ENCODE peak calls at places on chromosomes 12 and 14, in six cellular contexts. Z is sigmoid colon, B is iPS DF 6.9, R is Peyer's patch, E is GM23248, M is prostate gland. G is an unnamed sample.
A peak's percentile ranks its signal among the peaks of the same experiment; 100 is the strongest.

GRCh38 chr14:104294983-104295680 is 156.7 kb downstream of the KIF26A start:
- DNase-seq in Z (peak; percentile 62), B (no peak), R (peak; percentile 34), E (no peak), M (no peak), G (peak; percentile 61)

GRCh38 chr12:73867147-73867546 is 670.5 kb upstream of the ATXN7L3B start:
- DNase-seq in Z (no peak), B (no peak), R (no peak), E (no peak), M (no peak), G (no peak)

GRCh38 chr14:61218765-61219164 is 62.4 kb downstream of the TMEM30B start:
- DNase-seq in Z (no peak), B (no peak), R (no peak), E (peak; percentile 61), M (no peak), G (no peak)

GRCh38 chr12:89181271-89181920 is 170.9 kb downstream of the DUSP6 start:
- DNase-seq in Z (no peak), B (no peak), R (no peak), E (peak; percentile 85), M (no peak), G (no peak)

GRCh38 chr12:21695896-21696295 is 38.3 kb upstream of the LDHB start:
- DNase-seq in Z (no peak), B (no peak), R (no peak), E (peak; percentile 23), M (no peak), G (no peak)

GRCh38 chr12:1083888-1084262 is 92.9 kb downstream of the ERC1 start:
- DNase-seq in Z (no peak), B (no peak), R (no peak), E (peak; percentile 65), M (peak; percentile 53), G (no peak)

GRCh38 chr12:92030618-92031017 is 115.0 kb downstream of the BTG1 start:
- DNase-seq in Z (peak; percentile 86), B (no peak), R (peak; percentile 92), E (no peak), M (peak; percentile 84), G (no peak)

GRCh38 chr14:103125098-103126070 is 2.1 kb downstream of the TNFAIP2 start:
- DNase-seq in Z (peak; percentile 62), B (no peak), R (no peak), E (no peak), M (no peak), G (no peak)

GRCh38 chr12:31846405-31846804 is 112.8 kb upstream of the RESF1 start:
- DNase-seq in Z (no peak), B (no peak), R (no peak), E (no peak), M (no peak), G (no peak)

GRCh38 chr12:80936642-80937390 is 918 bp downstream of the LIN7A start:
- DNase-seq in Z (peak; percentile 69), B (peak; percentile 31), R (peak; percentile 63), E (peak; percentile 68), M (peak; percentile 39), G (peak; percentile 48)

GRCh38 chr14:88477513-88478250 is 77.1 kb downstream of the PTPN21 start:
- DNase-seq in Z (no peak), B (no peak), R (no peak), E (peak; percentile 36), M (no peak), G (no peak)

GRCh38 chr12:101086490-101086889 is 123.5 kb downstream of the SLC5A8 start:
- DNase-seq in Z (no peak), B (no peak), R (no peak), E (peak; percentile 74), M (no peak), G (no peak)

GRCh38 chr12:106280101-106280500 is 22.4 kb upstream of the TCP11L2 start:
- DNase-seq in Z (no peak), B (no peak), R (no peak), E (no peak), M (no peak), G (no peak)

GRCh38 chr14:22646570-22647254 is 2.6 kb upstream of the OR6J1 start:
- DNase-seq in Z (no peak), B (no peak), R (no peak), E (peak; percentile 83), M (no peak), G (no peak)

GRCh38 chr14:104184911-104185499 is 46.6 kb downstream of the KIF26A start:
- DNase-seq in Z (no peak), B (no peak), R (no peak), E (no peak), M (no peak), G (no peak)

GRCh38 chr12:7498832-7499231 is 4.7 kb downstream of the CD163 start:
- DNase-seq in Z (no peak), B (no peak), R (no peak), E (peak; percentile 91), M (no peak), G (no peak)

GRCh38 chr12:52018448-52019122 is 11.8 kb downstream of the TAMALIN start:
- DNase-seq in Z (no peak), B (no peak), R (no peak), E (no peak), M (no peak), G (no peak)
- H3K27me3 ChIP-seq in Z (no peaks in the 10 kb centered on the region), B (peaks cover 8% of the 10 kb centered on the region), R (no peaks in the 10 kb centered on the region), E (no peaks in the 10 kb centered on the region), M (no peaks in the 10 kb centered on the region), G (no peaks in the 10 kb centered on the region)

GRCh38 chr12:78269620-78270019 is 438.9 kb downstream of the NAV3 start:
- DNase-seq in Z (no peak), B (no peak), R (no peak), E (no peak), M (no peak), G (no peak)

GRCh38 chr12:78275886-78276285 is 445.2 kb downstream of the NAV3 start:
- DNase-seq in Z (no peak), B (no peak), R (no peak), E (no peak), M (no peak), G (no peak)

DNA sequence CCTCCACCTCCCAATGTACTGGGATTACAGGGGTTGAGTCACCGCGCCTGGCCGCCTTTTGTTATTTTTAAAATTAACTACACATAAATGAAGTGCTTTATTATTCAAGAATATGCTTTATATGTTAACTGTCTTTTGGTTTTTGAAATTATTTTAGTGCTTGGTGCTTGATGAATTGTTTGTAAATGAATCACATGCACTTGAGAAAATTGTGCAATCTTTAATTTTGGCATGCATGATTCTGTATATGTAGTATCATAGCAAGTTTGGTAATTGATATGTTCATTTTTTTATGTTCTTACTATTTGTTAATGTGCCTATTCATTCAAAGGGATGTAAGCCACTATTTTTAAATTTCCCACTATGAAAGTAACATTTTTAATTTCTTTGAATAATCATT is 440.9 kb downstream of the NAV3 start:
- DNase-seq in Z (no peak), B (no peak), R (no peak), E (peak; percentile 33), M (no peak), G (no peak)
- H3K27ac ChIP-seq in Z (no peak overlapping the region), B (no peak overlapping the region), R (no peak overlapping the region), E (no peak overlapping the region), M (no peak overlapping the region), G (no peak overlapping the region)

GRCh38 chr12:122990561-122990960 is 10.1 kb downstream of the ARL6IP4 start:
- DNase-seq in Z (no peak), B (no peak), R (no peak), E (no peak), M (no peak), G (no peak)
- H3K36me3 ChIP-seq in Z (peaks cover 54% of the 10 kb centered on the region), B (peaks cover 3% of the 10 kb centered on the region), R (no peaks in the 10 kb centered on the region), E (no peaks in the 10 kb centered on the region), M (no peaks in the 10 kb centered on the region), G (no peaks in the 10 kb centered on the region)

DNA sequence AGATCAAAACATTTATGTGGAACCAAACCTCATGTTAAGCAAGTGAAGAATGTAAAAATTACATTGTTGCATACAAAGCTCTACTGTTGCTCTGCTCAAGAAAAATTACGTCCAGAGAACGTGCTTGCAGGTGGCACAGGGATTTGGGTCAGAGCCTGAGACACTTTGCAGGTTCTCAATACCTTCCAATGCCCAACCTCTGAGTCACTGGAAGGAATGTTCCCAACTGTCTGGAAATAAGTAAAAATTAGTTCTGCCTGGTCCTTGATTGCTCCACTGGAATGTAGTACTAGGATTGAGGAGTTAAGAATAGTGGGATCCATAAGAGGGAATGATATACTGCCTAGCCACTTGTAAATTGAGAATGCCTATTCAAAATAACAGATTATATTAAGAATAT is 2.8 kb upstream of the IFNG start:
- DNase-seq in Z (no peak), B (no peak), R (no peak), E (no peak), M (no peak), G (no peak)
- H3K27me3 ChIP-seq in Z (no peaks in the 10 kb centered on the region), B (no peaks in the 10 kb centered on the region), R (no peaks in the 10 kb centered on the region), E (peaks cover 45% of the 10 kb centered on the region), M (no peaks in the 10 kb centered on the region), G (no peaks in the 10 kb centered on the region)

DNA sequence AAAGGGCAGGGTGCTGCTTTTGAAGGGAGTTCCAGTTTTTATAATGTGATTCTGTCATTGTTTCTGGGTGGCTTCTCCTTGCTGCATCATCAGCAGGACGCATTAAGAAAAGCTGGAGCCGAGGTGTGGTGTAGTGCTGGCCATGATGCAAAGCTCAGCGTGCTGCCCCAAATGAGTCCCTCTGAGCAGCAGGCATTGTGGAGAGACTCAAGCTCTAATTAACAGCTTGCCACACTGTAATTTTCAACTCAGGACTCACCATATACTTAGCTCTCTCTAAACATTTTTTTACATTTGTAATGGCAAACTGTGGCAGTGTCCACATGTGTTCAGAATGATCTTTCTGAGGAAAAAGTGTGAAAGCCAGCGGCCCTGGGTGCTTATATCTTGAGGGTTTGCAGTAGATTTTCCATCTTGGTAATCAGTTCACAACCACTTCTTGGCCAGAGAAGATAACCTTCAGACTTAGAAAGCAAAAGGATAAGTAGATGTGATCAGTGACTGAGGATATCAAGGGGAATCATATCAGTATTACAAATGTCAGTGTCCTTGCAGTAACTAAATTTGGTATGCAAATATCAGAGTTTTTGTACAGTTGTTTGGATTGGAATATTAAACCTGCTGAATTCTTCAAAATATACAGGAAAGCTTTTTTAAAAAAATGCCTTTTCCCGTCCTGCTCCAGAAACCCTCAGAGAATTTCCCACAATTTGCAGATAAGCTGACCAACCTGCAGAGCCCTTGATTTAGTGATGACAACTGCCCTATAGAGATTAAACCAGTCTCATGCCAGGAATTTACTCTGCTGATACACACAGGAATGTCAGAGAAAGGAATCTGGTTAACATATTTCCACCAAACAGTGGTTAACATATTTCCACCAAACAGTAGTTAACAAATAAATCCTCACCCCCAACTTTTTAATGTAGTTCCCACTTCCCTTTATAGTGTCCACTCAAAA is 63.6 kb downstream of the DAAM1 start:
- DNase-seq in Z (no peak), B (no peak), R (no peak), E (peak; percentile 55), M (no peak), G (no peak)
- H3K27ac ChIP-seq in Z (peak overlapping the region; percentile 81), B (no peak overlapping the region), R (no peak overlapping the region), E (peak overlapping the region; percentile 92), M (no peak overlapping the region), G (no peak overlapping the region)

DNA sequence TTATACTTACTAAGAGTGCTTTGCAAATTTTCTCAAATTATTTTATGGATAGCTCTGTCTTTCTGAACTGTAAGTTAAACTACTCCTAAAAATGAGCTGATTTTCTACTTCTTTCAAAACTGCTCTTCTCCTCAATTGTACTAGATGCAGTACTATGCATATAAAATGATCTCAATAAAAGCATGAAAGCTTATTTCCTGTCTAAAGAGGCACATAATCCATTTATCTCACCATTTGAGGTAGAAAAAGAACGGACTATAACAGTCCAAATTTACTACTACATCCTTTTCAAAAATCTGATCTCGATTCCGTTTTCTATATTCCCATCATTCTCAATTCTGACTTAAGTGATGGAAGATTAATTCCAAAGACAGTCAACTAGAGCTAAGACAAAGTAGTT is 14.4 kb downstream of the SLIRP start:
- DNase-seq in Z (no peak), B (no peak), R (no peak), E (no peak), M (no peak), G (no peak)
- H3K36me3 ChIP-seq in Z (peaks cover 100% of the 10 kb centered on the region), B (peaks cover 13% of the 10 kb centered on the region), R (no peaks in the 10 kb centered on the region), E (peaks cover 84% of the 10 kb centered on the region), M (no peaks in the 10 kb centered on the region), G (peaks cover 97% of the 10 kb centered on the region)

GRCh38 chr12:56851462-56851861 is 82.7 kb downstream of the SDR9C7 start:
- DNase-seq in Z (no peak), B (no peak), R (no peak), E (no peak), M (no peak), G (no peak)
- H3K27me3 ChIP-seq in Z (no peaks in the 10 kb centered on the region), B (no peaks in the 10 kb centered on the region), R (no peaks in the 10 kb centered on the region), E (peaks cover 5% of the 10 kb centered on the region), M (no peaks in the 10 kb centered on the region), G (no peaks in the 10 kb centered on the region)

G was measured in RWPE2.